ENCODE peak calls at places on chromosome 7, in six cellular contexts. D is H9, G is IMR-90, Q is trophoblast cell, A is neuronal stem cell, W is H1. S is an unnamed sample. For H3K4me1, the result is how much of the 10 kb centered on the place peaks cover.

GRCh38 chr7:10076661-10077300 is 896.9 kb upstream of the PHF14 start:
- DNase-seq in D (no peak), Q (no peak), W (no peak), A (no peak), G (no peak), S (peak)

GRCh38 chr7:30921951-30922401 is 10.3 kb downstream of the AQP1 start:
- DNase-seq in W (peak), A (no peak), D (peak), G (no peak), Q (no peak), S (no peak)

GRCh38 chr7:44631458-44632115 is 25.2 kb downstream of the OGDH start:
- DNase-seq in G (peak), Q (no peak), W (no peak), A (no peak), D (no peak), S (peak)

GRCh38 chr7:66352071-66352470 is 146.9 kb downstream of the TPST1 start:
- DNase-seq in W (no peak), A (no peak), Q (no peak), D (peak), G (no peak), S (peak)

GRCh38 chr7:156168434-156168833 is 356.2 kb upstream of the SHH start:
- DNase-seq in A (no peak), W (no peak), G (no peak), D (no peak), Q (no peak), S (no peak)

GRCh38 chr7:12741951-12742575 is 54.6 kb downstream of the ARL4A start:
- DNase-seq in D (no peak), W (no peak), A (no peak), Q (no peak), G (peak), S (no peak)

GRCh38 chr7:140211698-140212097 is 34.9 kb upstream of the KDM7A start:
- DNase-seq in W (no peak), A (no peak), G (no peak), D (no peak), Q (no peak), S (no peak)

GRCh38 chr7:44402401-44403096 is 77.2 kb upstream of the CAMK2B start:
- DNase-seq in G (no peak), A (no peak), W (no peak), Q (peak), D (peak), S (no peak)

GRCh38 chr7:42351313-42351935 is 114.4 kb upstream of the GLI3 start:
- DNase-seq in G (no peak), W (no peak), A (no peak), D (no peak), Q (no peak), S (no peak)

GRCh38 chr7:117220836-117221235 is 102.0 kb downstream of the WNT2 start:
- DNase-seq in D (peak), Q (no peak), A (no peak), W (no peak), G (no peak), S (no peak)

GRCh38 chr7:29154076-29154475 is 7.7 kb upstream of the CPVL start:
- DNase-seq in W (no peak), D (no peak), A (no peak), Q (peak), G (no peak), S (no peak)

GRCh38 chr7:117837841-117838240 is 35.4 kb downstream of the CTTNBP2 start:
- DNase-seq in G (no peak), A (no peak), Q (peak), W (no peak), D (no peak), S (no peak)

GRCh38 chr7:47852330-47853245 is 95.7 kb downstream of the PKD1L1 start:
- DNase-seq in G (no peak), W (peak), D (peak), Q (no peak), A (no peak), S (no peak)

GRCh38 chr7:31122649-31123058 is 70.5 kb downstream of the ADCYAP1R1 start:
- DNase-seq in Q (peak), A (peak), D (peak), G (peak), W (peak), S (peak)

GRCh38 chr7:124152859-124153692 is 120.2 kb upstream of the TMEM229A start:
- DNase-seq in A (peak), G (peak), D (peak), Q (no peak), W (no peak), S (peak)

GRCh38 chr7:77537595-77538185 is 595 bp downstream of the PTPN12 start:
- DNase-seq in Q (peak), G (no peak), W (no peak), A (peak), D (no peak), S (no peak)

GRCh38 chr7:120278773-120279172 is 5.8 kb downstream of the KCND2 start:
- DNase-seq in A (no peak), D (no peak), Q (no peak), G (no peak), W (no peak), S (no peak)

GRCh38 chr7:74317146-74317782 is 28.1 kb downstream of the CLIP2 start:
- DNase-seq in A (no peak), Q (no peak), D (no peak), G (no peak), W (no peak), S (no peak)

GRCh38 chr7:120059641-120060040 is 213.3 kb upstream of the KCND2 start:
- DNase-seq in W (no peak), D (no peak), G (no peak), A (no peak), Q (no peak), S (no peak)

GRCh38 chr7:45657136-45657889 is 83.1 kb downstream of the ADCY1 start:
- DNase-seq in G (no peak), Q (no peak), D (no peak), A (no peak), W (no peak), S (no peak)

GRCh38 chr7:92028226-92028625 is 87.6 kb downstream of the AKAP9 start:
- DNase-seq in A (no peak), W (no peak), Q (no peak), G (no peak), D (no peak), S (no peak)

GRCh38 chr7:9718071-9718470 is 1255.6 kb upstream of the PHF14 start:
- DNase-seq in A (no peak), W (no peak), G (no peak), D (no peak), Q (no peak), S (no peak)

GRCh38 chr7:34107306-34107705 is 202.0 kb downstream of the BMPER start:
- DNase-seq in D (no peak), W (no peak), G (peak), A (no peak), Q (no peak), S (no peak)

GRCh38 chr7:104010052-104010909 is 20.8 kb upstream of the RELN start:
- DNase-seq in A (no peak), Q (no peak), D (no peak), W (no peak), G (no peak), S (no peak)

DNA sequence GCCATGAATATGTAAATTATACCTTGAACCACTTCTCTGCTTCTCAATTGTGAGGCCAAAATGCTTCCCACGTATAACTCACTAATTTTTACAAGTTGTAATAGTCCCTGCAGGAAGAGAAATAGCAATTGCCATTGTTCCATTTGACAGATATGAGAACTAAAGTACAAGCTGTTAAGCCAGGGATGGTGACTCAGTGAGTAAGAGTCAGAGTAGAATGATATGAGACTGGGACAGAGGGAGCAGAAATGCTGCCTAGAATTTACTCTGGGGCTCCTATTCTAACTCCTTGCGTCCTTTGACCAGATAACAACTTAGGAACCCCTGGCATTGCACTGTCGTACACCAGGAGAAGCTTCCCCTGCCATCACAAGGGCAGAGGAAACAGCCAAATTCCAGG is 45.1 kb upstream of the SEPTIN7 start:
- DNase-seq in W (no peak), Q (no peak), D (no peak), A (no peak), G (no peak), S (peak)
- H4K91ac ChIP-seq in W (no peak), Q (peak), D (no peak), A (no peak), G (no peak), S (no peak)

GRCh38 chr7:27110163-27110976 is 7.9 kb upstream of the HOXA2 start:
- DNase-seq in D (peak), A (no peak), G (peak), W (peak), Q (no peak), S (peak)
- H3K4me1 ChIP-seq in D (under half), A (under half), G (under half), W (under half), Q (under half), S (under half)

GRCh38 chr7:149620961-149621360 is 123.4 kb upstream of the ZNF746 start:
- DNase-seq in W (no peak), D (no peak), A (no peak), Q (no peak), G (no peak), S (no peak)
- H2AK5ac ChIP-seq in W (no peak), D (no peak), A (no peak), Q (no peak), G (no peak), S (no peak)

DNA sequence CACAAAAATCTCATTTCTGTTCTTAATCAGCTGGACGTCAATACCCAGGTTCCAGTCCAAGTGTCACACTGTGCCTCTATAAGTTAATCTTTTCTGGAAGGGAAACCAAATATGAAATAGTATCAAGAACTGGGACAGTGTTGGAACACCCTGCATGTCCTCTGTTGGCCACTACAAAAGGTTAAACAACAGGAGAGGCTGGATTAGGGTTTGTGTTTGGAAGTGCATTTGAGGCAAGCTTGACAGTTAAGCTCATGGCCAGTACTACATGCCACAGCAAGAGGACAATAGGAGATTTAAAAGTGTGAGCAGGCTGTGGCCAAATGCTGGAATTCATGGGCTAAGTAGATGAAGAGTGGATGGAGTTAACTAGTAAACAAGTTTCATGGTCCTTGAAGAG is 751.5 kb downstream of the AUTS2 start:
- DNase-seq in G (no peak), W (no peak), D (no peak), A (no peak), Q (no peak), S (no peak)
- H4K91ac ChIP-seq in G (no peak), W (no peak), D (no peak), A (no peak), Q (no peak), S (no peak)

GRCh38 chr7:157302314-157302711 is 34.5 kb upstream of the DNAJB6 start:
- DNase-seq in G (peak), D (peak), W (no peak), A (no peak), Q (peak), S (no peak)
- H3K4me1 ChIP-seq in G (under half), D (under half), W (under half), A (under half), Q (under half), S (under half)

GRCh38 chr7:151807876-151808275 is 69.0 kb downstream of the PRKAG2 start:
- DNase-seq in W (no peak), A (no peak), G (no peak), D (no peak), Q (no peak), S (no peak)

GRCh38 chr7:151809156-151809863 is 67.6 kb downstream of the PRKAG2 start:
- DNase-seq in G (no peak), D (no peak), A (no peak), W (no peak), Q (no peak), S (no peak)

GRCh38 chr7:151808296-151809155 is 68.4 kb downstream of the PRKAG2 start:
- DNase-seq in A (no peak), G (no peak), Q (peak), W (no peak), D (no peak), S (no peak)

GRCh38 chr7:151806204-151806603 is 70.7 kb downstream of the PRKAG2 start:
- DNase-seq in G (no peak), W (no peak), D (no peak), Q (peak), A (no peak), S (no peak)

DNA sequence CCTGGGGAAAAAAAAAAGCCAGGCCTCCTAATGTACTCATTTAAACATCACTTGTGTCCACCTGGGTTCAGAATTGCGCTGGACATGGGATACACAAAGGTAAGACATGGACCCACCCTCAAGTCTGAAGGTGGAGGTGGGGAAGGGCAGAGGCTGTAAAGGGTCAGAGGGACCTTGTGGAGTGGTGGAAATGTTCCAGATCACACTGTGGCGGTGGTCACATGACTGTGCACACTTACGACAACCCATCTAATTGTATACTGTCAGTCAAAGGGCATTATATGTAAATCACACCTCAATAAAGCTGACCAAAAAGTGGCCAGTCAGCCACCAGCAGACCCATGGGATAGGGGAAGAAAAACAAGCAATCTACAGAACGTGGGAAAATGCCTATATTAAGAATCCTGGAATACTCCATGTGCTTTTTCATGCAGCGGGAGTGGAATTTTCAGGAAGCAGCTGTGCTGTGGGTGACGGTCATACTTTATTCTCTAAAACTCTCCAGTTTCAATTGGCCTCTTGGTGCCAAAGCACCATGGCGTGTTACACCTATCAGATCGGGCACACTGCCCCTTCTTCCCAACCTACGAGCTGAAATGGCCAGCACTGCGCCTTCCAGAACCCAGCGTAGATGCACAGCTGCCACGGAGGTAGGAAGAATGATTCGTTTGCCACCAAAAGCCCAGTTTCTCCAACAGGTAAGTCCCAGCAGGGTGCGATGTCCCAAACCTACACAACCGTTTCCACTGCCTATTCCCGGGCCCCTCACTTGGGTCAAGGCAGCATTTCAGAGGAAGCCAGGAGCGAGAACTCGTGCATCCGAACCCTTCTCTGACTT is 69.8 kb downstream of the PRKAG2 start:
- DNase-seq in A (no peak), W (no peak), Q (no peak), G (no peak), D (no peak), S (no peak)
- H2AK5ac ChIP-seq in A (no peak), W (no peak), Q (no peak), G (no peak), D (no peak), S (no peak)

GRCh38 chr7:27781188-27781587 is 41.2 kb downstream of the TAX1BP1 start:
- DNase-seq in A (no peak), G (no peak), D (no peak), Q (no peak), W (no peak), S (no peak)
- H4K91ac ChIP-seq in A (no peak), G (no peak), D (no peak), Q (no peak), W (no peak), S (no peak)

GRCh38 chr7:102916426-102916825 is 3.6 kb downstream of the LRRC17 start:
- DNase-seq in D (no peak), W (no peak), A (no peak), G (peak), Q (no peak), S (no peak)

GRCh38 chr7:102914585-102914984 is 1.8 kb downstream of the LRRC17 start:
- DNase-seq in Q (no peak), W (no peak), A (no peak), D (peak), G (peak), S (no peak)

GRCh38 chr7:102918865-102919264 is 6.1 kb downstream of the LRRC17 start:
- DNase-seq in A (no peak), W (no peak), G (no peak), Q (no peak), D (no peak), S (no peak)

GRCh38 chr7:102917436-102918353 is 4.9 kb downstream of the LRRC17 start:
- DNase-seq in A (no peak), W (no peak), D (no peak), Q (no peak), G (no peak), S (no peak)

DNA sequence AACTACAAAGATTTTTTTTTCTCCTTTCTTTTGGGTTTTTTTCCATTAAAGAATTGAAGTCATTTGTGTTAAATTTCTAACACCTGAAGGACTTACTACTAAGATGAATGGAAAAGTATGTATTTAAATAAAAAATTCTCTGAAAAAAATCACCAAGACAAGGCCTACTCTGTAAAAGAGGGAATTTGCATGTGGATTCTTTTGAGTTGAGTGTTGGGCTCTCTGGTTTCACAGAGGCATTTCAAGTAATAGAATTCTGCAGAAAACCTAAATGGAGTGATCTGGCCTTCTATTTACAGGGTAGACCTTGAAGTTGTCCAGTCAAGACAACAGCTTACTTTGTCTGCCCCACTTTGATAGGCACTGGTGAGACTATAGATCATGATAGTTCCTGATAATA is 4.1 kb downstream of the LRRC17 start:
- DNase-seq in A (no peak), G (peak), Q (no peak), D (no peak), W (no peak), S (no peak)
- H3K4me1 ChIP-seq in A (under half), G (under half), Q (under half), D (under half), W (under half), S (under half)